ENCODE peak calls at places on chromosomes 13 and 19, in ten cellular contexts. D is stomach, P is K562, S is thoracic aorta, T is fibroblast of lung, E is uterus, I is cardiac muscle cell, Q is bronchial epithelial cell, N is esophagus squamous epithelium, M is brain microvascular endothelial cell. A is an unnamed sample.

GRCh38 chr19:8655340-8655709 is 24.9 kb downstream of the NFILZ start:
- DNase-seq in Q (no peak), T (no peak), S (no peak), D (no peak), N (no peak), E (no peak), P (no peak), I (no peak), M (no peak), A (no peak)

GRCh38 chr19:38932425-38933179 is 1.9 kb downstream of the MRPS12 start:
- DNase-seq in M (peak; percentile 40), D (no peak), I (peak; percentile 61), N (no peak), T (peak; percentile 40), P (peak; percentile 51), S (no peak), Q (peak; percentile 31), E (no peak), A (peak; percentile 31)

GRCh38 chr13:60453490-60453889 is 56.5 kb downstream of the TDRD3 start:
- DNase-seq in M (no peak), Q (peak; percentile 7), I (no peak), E (no peak), P (no peak), N (no peak), S (no peak), T (peak; percentile 47), D (no peak), A (no peak)

GRCh38 chr13:98216135-98216565 is 39.1 kb upstream of the RNF113B start:
- DNase-seq in D (peak; percentile 67), Q (peak; percentile 50), S (no peak), E (no peak), I (peak; percentile 24), P (no peak), T (peak; percentile 91), N (no peak), M (peak; percentile 90), A (no peak)

GRCh38 chr13:113658836-113659235 is 838 bp upstream of the ATP4B start:
- DNase-seq in T (no peak), P (no peak), D (peak; percentile 23), Q (no peak), S (no peak), M (no peak), I (no peak), N (no peak), E (peak; percentile 8), A (no peak)

GRCh38 chr19:7397687-7398086 is 49.0 kb downstream of the ARHGEF18 start:
- DNase-seq in S (no peak), N (no peak), M (peak; percentile 89), P (no peak), E (no peak), D (no peak), Q (peak; percentile 87), I (peak; percentile 90), T (peak; percentile 97), A (no peak)

GRCh38 chr19:46753420-46754155 is 7.3 kb upstream of the STRN4 start:
- DNase-seq in S (no peak), Q (peak; percentile 38), D (peak; percentile 75), P (peak; percentile 81), I (peak; percentile 37), M (no peak), T (no peak), N (no peak), E (no peak), A (no peak)

GRCh38 chr13:101945435-101945834 is 456.4 kb downstream of the FGF14 start:
- DNase-seq in S (no peak), M (no peak), Q (no peak), T (no peak), D (no peak), E (no peak), I (no peak), N (no peak), P (peak; percentile 0), A (no peak)

GRCh38 chr13:64753606-64754005 is 2476.5 kb downstream of the PCDH9 start:
- DNase-seq in D (no peak), N (no peak), P (no peak), T (peak; percentile 12), S (no peak), I (peak; percentile 10), E (no peak), M (no peak), Q (peak; percentile 7), A (no peak)

GRCh38 chr19:19520989-19521388 is 5.0 kb downstream of the NDUFA13 start:
- DNase-seq in S (no peak), D (no peak), N (no peak), M (no peak), E (no peak), T (no peak), P (no peak), Q (no peak), I (no peak), A (no peak)

GRCh38 chr13:82597737-82598136 is 1284.5 kb downstream of the SLITRK1 start:
- DNase-seq in Q (no peak), M (no peak), E (no peak), P (no peak), D (no peak), T (no peak), N (no peak), I (no peak), S (no peak), A (no peak)

GRCh38 chr13:43878897-43879322 is 630 bp downstream of the CCDC122 start:
- DNase-seq in P (no peak), T (peak; percentile 78), D (peak; percentile 71), E (peak; percentile 65), Q (peak; percentile 46), N (peak; percentile 9), M (peak; percentile 77), I (peak; percentile 81), S (peak; percentile 26), A (no peak)

GRCh38 chr13:66266761-66267160 is 963.4 kb downstream of the PCDH9 start:
- DNase-seq in N (no peak), E (no peak), D (no peak), Q (peak; percentile 23), P (no peak), M (no peak), T (no peak), S (no peak), I (no peak), A (no peak)

GRCh38 chr19:32206065-32206464 is 139.3 kb upstream of the ZNF507 start:
- DNase-seq in S (no peak), I (no peak), M (no peak), Q (no peak), N (no peak), D (no peak), T (no peak), P (no peak), E (no peak), A (no peak)

GRCh38 chr13:36817996-36818395 is 1.0 kb upstream of the RFXAP start:
- DNase-seq in E (no peak), D (no peak), S (no peak), P (no peak), N (no peak), I (no peak), M (no peak), Q (no peak), T (no peak), A (no peak)
- TF ChIP-seq CTCF in E (no peak), D (no peak), S (no peak), P (peak; percentile 2), N (no peak), I (no peak), M (no peak), Q (no peak), T (no peak), A (no peak)

DNA sequence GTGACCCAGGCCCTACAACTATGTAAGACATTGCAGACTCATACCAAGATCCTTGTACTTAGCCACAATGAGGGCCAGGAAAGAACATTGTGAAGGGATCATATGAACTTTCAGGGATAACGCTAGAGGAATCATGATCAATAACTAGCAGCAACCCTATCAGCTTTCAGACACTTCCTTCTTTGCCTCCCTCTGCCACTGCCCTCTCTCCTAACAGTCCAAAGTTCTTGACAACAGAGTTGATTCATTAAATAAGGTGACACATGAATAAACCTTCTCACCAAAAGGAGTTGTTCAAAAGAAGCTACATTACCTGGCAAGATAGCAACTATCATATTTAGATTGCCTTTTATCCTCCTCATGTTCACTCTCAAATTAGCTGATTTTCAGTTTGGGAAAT is 272.2 kb upstream of the DACH1 start:
- DNase-seq in M (no peak), N (no peak), S (no peak), P (no peak), D (no peak), I (no peak), Q (no peak), T (no peak), E (no peak), A (no peak)
- H3K4me3 ChIP-seq in M (no peak overlapping the region), N (no peak overlapping the region), S (no peak overlapping the region), P (no peak overlapping the region), D (no peak overlapping the region), I (no peak overlapping the region), Q (no peak overlapping the region), T (no peak overlapping the region), E (no peak overlapping the region), A (no peak overlapping the region)

GRCh38 chr13:49759503-49759902 is 33.0 kb downstream of the KPNA3 start:
- DNase-seq in I (peak; percentile 3), M (peak; percentile 20), E (no peak), T (no peak), N (no peak), Q (no peak), P (no peak), D (no peak), S (no peak), A (peak; percentile 5)
- TF ChIP-seq CTCF in I (no peak), M (no peak), E (no peak), T (no peak), N (no peak), Q (no peak), P (no peak), D (no peak), S (no peak), A (no peak)

GRCh38 chr13:109105899-109106298 is 476.5 kb downstream of the MYO16 start:
- DNase-seq in T (no peak), S (no peak), D (no peak), M (no peak), P (no peak), E (no peak), N (no peak), I (no peak), Q (peak; percentile 33), A (no peak)

GRCh38 chr13:109101550-109102144 is 472.2 kb downstream of the MYO16 start:
- DNase-seq in N (no peak), M (no peak), T (peak; percentile 7), P (no peak), D (no peak), Q (no peak), E (no peak), I (no peak), S (no peak), A (no peak)

GRCh38 chr13:109095126-109095525 is 465.7 kb downstream of the MYO16 start:
- DNase-seq in E (no peak), S (no peak), N (no peak), P (no peak), M (no peak), Q (no peak), T (no peak), D (no peak), I (no peak), A (no peak)

GRCh38 chr13:109096101-109096500 is 466.7 kb downstream of the MYO16 start:
- DNase-seq in P (no peak), M (peak; percentile 2), D (no peak), I (no peak), S (no peak), E (no peak), T (no peak), Q (peak; percentile 34), N (no peak), A (no peak)

DNA sequence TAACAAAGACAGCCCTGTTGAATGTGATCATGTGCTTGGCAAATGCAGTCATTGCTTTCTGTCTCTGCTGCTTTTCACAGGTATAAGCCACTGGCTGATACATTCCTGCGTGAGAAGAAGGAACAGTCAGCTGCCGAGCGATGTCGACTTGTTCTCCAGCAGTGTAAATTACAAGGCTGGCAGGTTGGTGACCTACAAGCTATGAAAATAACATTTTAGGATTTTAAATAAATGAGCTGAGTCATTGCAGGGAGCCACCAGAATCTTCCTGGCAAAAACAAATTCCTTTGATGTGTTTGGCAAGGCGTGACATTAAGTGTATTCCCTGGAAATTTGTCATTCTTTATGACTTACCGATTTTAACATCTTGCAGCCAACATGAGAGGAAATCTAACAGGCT is 471.3 kb downstream of the MYO16 start:
- DNase-seq in N (no peak), T (peak; percentile 43), P (no peak), I (no peak), Q (peak; percentile 15), E (no peak), S (no peak), D (no peak), M (no peak), A (no peak)
- H3K4me3 ChIP-seq in N (no peak overlapping the region), T (no peak overlapping the region), P (no peak overlapping the region), I (no peak overlapping the region), Q (no peak overlapping the region), E (no peak overlapping the region), S (no peak overlapping the region), D (no peak overlapping the region), M (no peak overlapping the region), A (no peak overlapping the region)